ENCODE peak calls at places on chromosomes 5 and 9, in six cellular contexts. One of them, this sample, is unnamed.

GRCh38 chr9:79572891-79573696 is 1.3 kb downstream of the TLE4 start:
- DNase-seq in HepG2: no peak
- DNase-seq in OCI-LY7: peak; percentile 50
- DNase-seq in ovary: peak; percentile 73
- DNase-seq in spleen: peak; percentile 95
- DNase-seq in uterus: peak; percentile 51
- DNase-seq in this sample: peak; percentile 53

GRCh38 chr5:131634666-131634995 is 398 bp downstream of the RAPGEF6 start:
- DNase-seq in ovary: no peak
- DNase-seq in uterus: no peak
- DNase-seq in OCI-LY7: peak; percentile 84
- DNase-seq in spleen: no peak
- DNase-seq in HepG2: peak; percentile 65
- DNase-seq in this sample: peak; percentile 67

GRCh38 chr5:143094087-143094511 is 309.4 kb downstream of the NR3C1 start:
- DNase-seq in uterus: no peak
- DNase-seq in HepG2: no peak
- DNase-seq in spleen: no peak
- DNase-seq in ovary: peak; percentile 40
- DNase-seq in OCI-LY7: no peak
- DNase-seq in this sample: no peak

GRCh38 chr5:141969783-141970741 is 1.2 kb downstream of the RNF14 start:
- DNase-seq in HepG2: no peak
- DNase-seq in ovary: no peak
- DNase-seq in uterus: no peak
- DNase-seq in OCI-LY7: peak; percentile 82
- DNase-seq in spleen: no peak
- DNase-seq in this sample: no peak

GRCh38 chr9:108056805-108057386 is 567.3 kb upstream of the KLF4 start:
- DNase-seq in spleen: no peak
- DNase-seq in uterus: no peak
- DNase-seq in OCI-LY7: no peak
- DNase-seq in HepG2: no peak
- DNase-seq in ovary: no peak
- DNase-seq in this sample: no peak

GRCh38 chr9:7370378-7370777 is 429.2 kb downstream of the DMAC1 start:
- DNase-seq in ovary: no peak
- DNase-seq in spleen: no peak
- DNase-seq in OCI-LY7: no peak
- DNase-seq in uterus: no peak
- DNase-seq in HepG2: peak; percentile 25
- DNase-seq in this sample: no peak

GRCh38 chr9:123866497-123866896 is 63.4 kb downstream of the DENND1A start:
- DNase-seq in OCI-LY7: no peak
- DNase-seq in spleen: no peak
- DNase-seq in ovary: no peak
- DNase-seq in uterus: no peak
- DNase-seq in HepG2: no peak
- DNase-seq in this sample: no peak

GRCh38 chr9:135550344-135550918 is 4.5 kb downstream of the OBP2A start:
- DNase-seq in ovary: no peak
- DNase-seq in OCI-LY7: no peak
- DNase-seq in uterus: no peak
- DNase-seq in spleen: no peak
- DNase-seq in HepG2: no peak
- DNase-seq in this sample: no peak

GRCh38 chr5:83608122-83608521 is 112.5 kb downstream of the HAPLN1 start:
- DNase-seq in ovary: no peak
- DNase-seq in uterus: no peak
- DNase-seq in spleen: no peak
- DNase-seq in OCI-LY7: peak; percentile 23
- DNase-seq in HepG2: peak; percentile 15
- DNase-seq in this sample: peak; percentile 46

GRCh38 chr5:139371482-139372435 is 11.3 kb downstream of the SLC23A1 start:
- DNase-seq in spleen: peak; percentile 13
- DNase-seq in HepG2: no peak
- DNase-seq in OCI-LY7: no peak
- DNase-seq in ovary: no peak
- DNase-seq in uterus: no peak
- DNase-seq in this sample: no peak

DNA sequence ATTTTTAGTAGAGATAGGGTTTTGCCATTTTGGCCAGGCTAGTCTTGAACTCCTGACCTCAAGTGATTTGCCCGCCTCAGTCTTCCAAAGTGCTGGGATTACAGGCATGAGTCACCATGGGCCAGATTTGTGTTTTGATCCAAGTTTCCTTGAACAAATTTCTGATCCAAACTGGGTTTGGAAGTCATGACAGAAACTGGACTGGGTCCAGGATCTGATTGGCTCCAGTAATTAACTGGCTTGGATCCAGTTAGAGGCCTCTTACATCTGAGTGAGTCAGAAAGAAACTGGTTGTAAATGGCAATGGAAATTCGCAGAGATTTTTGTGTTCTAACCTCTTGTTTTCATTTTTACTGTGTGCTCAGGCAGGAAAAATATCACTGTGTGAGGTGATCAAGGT is 141.6 kb downstream of the SLC25A46 start:
- DNase-seq in ovary: no peak
- DNase-seq in spleen: no peak
- DNase-seq in OCI-LY7: no peak
- DNase-seq in uterus: peak; percentile 19
- DNase-seq in HepG2: no peak
- DNase-seq in this sample: no peak
- H3K27ac ChIP-seq in ovary: no peak overlapping the region
- H3K27ac ChIP-seq in spleen: no peak overlapping the region
- H3K27ac ChIP-seq in OCI-LY7: no peak overlapping the region
- H3K27ac ChIP-seq in uterus: no peak overlapping the region
- H3K27ac ChIP-seq in HepG2: no peak overlapping the region
- H3K27ac ChIP-seq in this sample: no peak overlapping the region

GRCh38 chr9:16207161-16207560 is 654.3 kb downstream of the CCDC171 start:
- DNase-seq in ovary: peak; percentile 78
- DNase-seq in uterus: peak; percentile 71
- DNase-seq in HepG2: no peak
- DNase-seq in OCI-LY7: no peak
- DNase-seq in spleen: no peak
- DNase-seq in this sample: no peak
- H3K4me3 ChIP-seq in ovary: peak overlapping the region; percentile 6
- H3K4me3 ChIP-seq in uterus: peak overlapping the region; percentile 17
- H3K4me3 ChIP-seq in HepG2: no peak overlapping the region
- H3K4me3 ChIP-seq in OCI-LY7: no peak overlapping the region
- H3K4me3 ChIP-seq in spleen: no peak overlapping the region
- H3K4me3 ChIP-seq in this sample: no peak overlapping the region

GRCh38 chr5:108521011-108521700 is 139.3 kb upstream of the FBXL17 start:
- DNase-seq in ovary: no peak
- DNase-seq in uterus: no peak
- DNase-seq in HepG2: no peak
- DNase-seq in OCI-LY7: peak; percentile 33
- DNase-seq in spleen: no peak
- DNase-seq in this sample: no peak
- H3K27ac ChIP-seq in ovary: no peak overlapping the region
- H3K27ac ChIP-seq in uterus: no peak overlapping the region
- H3K27ac ChIP-seq in HepG2: no peak overlapping the region
- H3K27ac ChIP-seq in OCI-LY7: no peak overlapping the region
- H3K27ac ChIP-seq in spleen: peak overlapping the region; percentile 47
- H3K27ac ChIP-seq in this sample: no peak overlapping the region

DNA sequence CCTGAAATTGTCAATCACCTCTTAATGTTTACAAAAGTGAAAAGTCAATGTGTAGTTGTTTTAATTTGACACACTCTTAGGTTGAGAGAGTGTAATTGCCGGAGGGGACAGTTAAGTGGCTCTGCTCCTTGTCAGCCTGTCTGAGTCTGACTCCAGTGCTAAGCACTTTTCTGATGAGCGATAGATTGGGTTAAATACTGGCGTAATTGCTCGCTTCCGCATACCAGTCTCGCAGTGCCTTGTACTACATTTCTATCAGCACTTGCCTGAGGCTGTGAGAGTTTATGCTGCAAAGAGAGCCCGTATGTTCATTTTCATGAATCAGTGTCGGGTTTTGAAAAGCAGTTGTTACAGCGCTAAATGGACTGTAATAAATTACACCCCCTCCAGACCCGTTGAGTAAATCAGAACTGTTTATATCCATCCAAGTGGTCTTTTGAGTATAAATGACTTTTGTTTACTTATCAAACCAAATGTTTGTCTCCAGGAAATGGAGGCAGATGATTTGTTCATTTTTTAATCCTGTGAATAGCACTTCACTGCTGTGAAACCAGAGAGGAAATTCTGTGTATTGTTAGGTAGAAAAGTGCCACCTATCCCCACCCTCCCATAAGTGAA is 41.0 kb upstream of the DMRT3 start:
- DNase-seq in ovary: no peak
- DNase-seq in HepG2: no peak
- DNase-seq in OCI-LY7: no peak
- DNase-seq in spleen: no peak
- DNase-seq in uterus: no peak
- DNase-seq in this sample: no peak
- H3K4me3 ChIP-seq in ovary: no peak overlapping the region
- H3K4me3 ChIP-seq in HepG2: no peak overlapping the region
- H3K4me3 ChIP-seq in OCI-LY7: no peak overlapping the region
- H3K4me3 ChIP-seq in spleen: no peak overlapping the region
- H3K4me3 ChIP-seq in uterus: no peak overlapping the region
- H3K4me3 ChIP-seq in this sample: no peak overlapping the region